ENCODE peak calls at places on chromosome 4, in four cellular contexts. Z is neuronal stem cell, R is OCI-LY7, O is upper lobe of left lung. U is an unnamed sample.

GRCh38 chr4:3812211-3812934 is 46.2 kb downstream of the ADRA2C start:
- DNase-seq in Z (no peak), R (no peak), O (no peak), U (no peak)

GRCh38 chr4:108337923-108338322 is 169.2 kb upstream of the LEF1 start:
- DNase-seq in Z (no peak), O (no peak), R (no peak), U (no peak)

GRCh38 chr4:107125496-107125895 is 89.4 kb upstream of the DKK2 start:
- DNase-seq in O (no peak), R (no peak), Z (no peak), U (no peak)

GRCh38 chr4:77481856-77482255 is 123.8 kb upstream of the CXCL13 start:
- DNase-seq in Z (no peak), R (no peak), O (no peak), U (no peak)

GRCh38 chr4:109016200-109016599 is 253.3 kb upstream of the ETNPPL start:
- DNase-seq in O (no peak), R (no peak), Z (no peak), U (no peak)

GRCh38 chr4:144778364-144778763 is 132.4 kb downstream of the HHIP start:
- DNase-seq in O (no peak), R (no peak), Z (no peak), U (no peak)

GRCh38 chr4:112858751-112859150 is 190.7 kb upstream of the ANK2 start:
- DNase-seq in R (no peak), Z (no peak), O (no peak), U (no peak)

GRCh38 chr4:153181293-153182080 is 22.8 kb upstream of the TRIM2 start:
- DNase-seq in O (no peak), Z (no peak), R (no peak), U (no peak)

GRCh38 chr4:111475001-111475400 is 670.3 kb upstream of the FAM241A start:
- DNase-seq in R (no peak), Z (peak; percentile 38), O (no peak), U (no peak)

DNA sequence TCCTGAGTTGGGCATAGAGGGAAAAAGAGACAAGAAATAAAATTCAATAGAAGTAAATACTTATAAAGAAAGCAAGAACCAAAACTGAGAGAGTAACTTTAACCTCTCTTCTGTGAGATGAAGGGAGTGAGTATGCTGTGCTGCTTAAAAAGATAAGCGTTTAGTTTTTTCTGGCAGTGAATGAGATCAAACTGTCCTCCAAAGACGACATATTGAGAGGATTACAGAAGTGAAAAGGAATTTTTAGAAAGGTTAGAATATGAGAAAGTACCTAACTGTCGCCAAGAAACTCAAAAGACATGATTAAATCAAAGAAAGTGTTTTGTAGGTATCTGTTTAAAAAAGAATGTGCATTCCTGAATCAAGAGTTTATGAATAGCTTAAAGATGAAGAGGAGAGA is 16.0 kb downstream of the GAB1 start:
- DNase-seq in O (no peak), Z (no peak), R (no peak), U (no peak)
- H3K27ac ChIP-seq in O (no peak overlapping the region), Z (no peak overlapping the region), R (peak overlapping the region; percentile 34), U (peak overlapping the region; percentile 65)

GRCh38 chr4:60812811-60813210 is 387.3 kb upstream of the ADGRL3 start:
- DNase-seq in R (no peak), O (no peak), Z (no peak), U (no peak)
- H3K4me3 ChIP-seq in R (no peak overlapping the region), O (no peak overlapping the region), Z (no peak overlapping the region), U (no peak overlapping the region)

GRCh38 chr4:734075-734474 is 28.4 kb downstream of the PCGF3 start:
- DNase-seq in R (no peak), O (no peak), Z (no peak), U (no peak)

GRCh38 chr4:733631-733980 is 28.0 kb downstream of the PCGF3 start:
- DNase-seq in Z (no peak), O (no peak), R (no peak), U (no peak)

GRCh38 chr4:734951-735350 is 29.3 kb downstream of the PCGF3 start:
- DNase-seq in Z (no peak), R (no peak), O (no peak), U (no peak)

GRCh38 chr4:732480-732879 is 26.8 kb downstream of the PCGF3 start:
- DNase-seq in R (no peak), Z (no peak), O (no peak), U (no peak)

DNA sequence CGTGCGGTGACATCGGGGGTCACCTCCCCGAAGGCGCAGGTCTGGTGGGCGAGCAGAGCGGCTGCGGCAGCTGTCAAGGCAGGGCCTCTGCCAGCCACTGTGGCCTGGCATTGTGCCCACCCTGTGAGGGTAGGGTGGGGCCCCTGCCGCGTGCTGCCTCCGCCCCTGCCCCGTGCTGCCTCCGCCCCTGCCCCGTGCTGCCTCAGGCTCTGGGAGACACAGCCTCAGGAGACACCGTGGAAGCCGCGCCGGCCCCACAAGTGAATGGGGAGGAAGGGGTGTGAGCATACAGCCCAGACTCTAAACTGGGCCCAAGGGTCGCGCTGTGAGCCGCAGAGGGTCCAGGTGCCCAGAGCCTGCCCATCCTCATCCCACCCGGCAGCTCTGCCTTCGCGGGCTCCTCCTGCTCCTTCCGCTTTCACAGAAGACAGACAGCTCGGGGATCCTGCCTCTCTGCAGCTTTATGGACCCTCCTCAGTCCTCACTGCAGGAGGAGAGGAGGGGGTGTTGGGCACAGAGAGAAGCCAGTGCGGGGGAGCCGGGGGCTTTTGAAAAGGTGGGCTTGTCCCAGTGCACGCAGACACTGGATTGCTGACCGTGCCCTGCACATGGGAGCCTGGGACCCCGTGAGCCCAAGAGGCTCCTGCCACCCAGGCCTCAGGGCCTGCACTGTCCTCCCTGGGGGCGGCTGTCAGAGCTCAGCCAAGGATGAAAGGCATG is 27.4 kb downstream of the PCGF3 start:
- DNase-seq in R (no peak), O (no peak), Z (no peak), U (no peak)
- H3K27ac ChIP-seq in R (no peak overlapping the region), O (no peak overlapping the region), Z (no peak overlapping the region), U (no peak overlapping the region)

DNA sequence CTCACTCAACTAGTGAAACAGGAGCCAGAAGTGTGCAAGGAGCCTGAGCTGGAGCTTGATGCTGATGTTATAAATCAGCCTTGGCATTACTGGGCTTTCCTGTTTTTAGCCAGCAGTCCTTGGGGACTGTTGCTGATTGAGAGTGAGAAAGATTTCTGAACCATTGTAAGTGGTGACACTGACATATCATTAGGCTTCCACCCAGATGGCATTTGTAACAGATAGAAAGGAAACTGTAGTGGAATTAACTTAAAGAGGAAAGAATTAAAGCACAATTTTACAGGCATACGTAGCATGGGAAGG is 100.7 kb upstream of the LIMCH1 start:
- DNase-seq in Z (no peak), O (no peak), R (no peak), U (no peak)
- H3K4me3 ChIP-seq in Z (no peak overlapping the region), O (no peak overlapping the region), R (no peak overlapping the region), U (no peak overlapping the region)

GRCh38 chr4:147830102-147830463 is 98.2 kb downstream of the ARHGAP10 start:
- DNase-seq in R (no peak), Z (no peak), O (no peak), U (no peak)
- H3K27ac ChIP-seq in R (no peak overlapping the region), Z (no peak overlapping the region), O (peak overlapping the region; percentile 83), U (no peak overlapping the region)